ENCODE peak calls at places on chromosomes 16 and 17, in nine cellular contexts. M, G, R, O, Y, W, T, X and S are unnamed samples.

GRCh38 chr16:49482690-49483089 is 109.1 kb downstream of the C16orf78 start:
- DNase-seq in M (no peak), G (no peak), R (peak; percentile 25), O (no peak), Y (no peak), W (no peak), T (no peak), X (no peak), S (no peak)

GRCh38 chr17:58525239-58525638 is 10.8 kb upstream of the MTMR4 start:
- DNase-seq in M (no peak), G (no peak), R (peak; percentile 63), O (no peak), Y (no peak), W (peak; percentile 36), T (no peak), X (no peak), S (no peak)

GRCh38 chr16:80051040-80051439 is 450.5 kb upstream of the MAF start:
- DNase-seq in M (no peak), G (no peak), R (no peak), O (no peak), Y (no peak), W (no peak), T (no peak), X (no peak), S (no peak)

GRCh38 chr17:81342062-81342699 is 47.1 kb upstream of the SLC38A10 start:
- DNase-seq in M (no peak), G (no peak), R (no peak), O (peak; percentile 43), Y (no peak), W (no peak), T (no peak), X (no peak), S (no peak)

GRCh38 chr17:50675627-50676026 is 32.1 kb downstream of the ANKRD40 start:
- DNase-seq in M (no peak), G (no peak), R (peak; percentile 17), O (no peak), Y (no peak), W (peak; percentile 91), T (no peak), X (no peak), S (no peak)

GRCh38 chr17:28145348-28145747 is 102.9 kb downstream of the NLK start:
- DNase-seq in M (no peak), G (no peak), R (no peak), O (peak; percentile 11), Y (no peak), W (no peak), T (no peak), X (no peak), S (no peak)

GRCh38 chr16:59574296-59574695 is 840.2 kb upstream of the GOT2 start:
- DNase-seq in M (no peak), G (no peak), R (no peak), O (peak; percentile 25), Y (no peak), W (no peak), T (no peak), X (no peak), S (no peak)

GRCh38 chr16:76583995-76584394 is 306.8 kb downstream of the CNTNAP4 start:
- DNase-seq in M (no peak), G (no peak), R (no peak), O (no peak), Y (no peak), W (no peak), T (peak; percentile 40), X (no peak), S (no peak)

GRCh38 chr17:41178341-41178740 is 320 bp upstream of the KRTAP4-2 start:
- DNase-seq in M (no peak), G (no peak), R (no peak), O (peak; percentile 43), Y (no peak), W (no peak), T (no peak), X (no peak), S (no peak)

GRCh38 chr17:60229189-60229802 is 79.5 kb downstream of the CA4 start:
- DNase-seq in M (no peak), G (no peak), R (no peak), O (peak; percentile 65), Y (no peak), W (no peak), T (no peak), X (no peak), S (no peak)

GRCh38 chr17:66165537-66166123 is 26.3 kb downstream of the CEP112 start:
- DNase-seq in M (peak; percentile 16), G (peak; percentile 59), R (no peak), O (peak; percentile 83), Y (no peak), W (peak; percentile 28), T (peak; percentile 62), X (no peak), S (no peak)

GRCh38 chr17:876272-876671 is 94.1 kb downstream of the MRM3 start:
- DNase-seq in M (no peak), G (no peak), R (no peak), O (no peak), Y (no peak), W (no peak), T (peak; percentile 16), X (no peak), S (no peak)

GRCh38 chr16:51638338-51639135 is 487.5 kb upstream of the SALL1 start:
- DNase-seq in M (no peak), G (no peak), R (no peak), O (no peak), Y (no peak), W (no peak), T (no peak), X (no peak), S (no peak)

GRCh38 chr16:11901091-11901490 is 14.7 kb downstream of the GSPT1 start:
- DNase-seq in M (no peak), G (no peak), R (no peak), O (no peak), Y (no peak), W (no peak), T (no peak), X (no peak), S (no peak)

GRCh38 chr17:39462644-39463375 is 1.5 kb downstream of the CDK12 start:
- DNase-seq in M (peak; percentile 4), G (peak; percentile 25), R (no peak), O (no peak), Y (no peak), W (peak; percentile 15), T (peak; percentile 14), X (no peak), S (no peak)

GRCh38 chr17:19248923-19249574 is 11.9 kb downstream of the EPN2 start:
- DNase-seq in M (no peak), G (peak; percentile 18), R (peak; percentile 51), O (peak; percentile 82), Y (no peak), W (peak; percentile 40), T (no peak), X (no peak), S (no peak)

GRCh38 chr17:77464988-77465357 is 324.2 kb downstream of the SEC14L1 start:
- DNase-seq in M (no peak), G (no peak), R (no peak), O (no peak), Y (no peak), W (no peak), T (no peak), X (no peak), S (no peak)

GRCh38 chr17:36149296-36149820 is 27.1 kb downstream of the TBC1D3B start:
- DNase-seq in M (no peak), G (peak; percentile 28), R (peak; percentile 57), O (no peak), Y (no peak), W (peak; percentile 39), T (no peak), X (no peak), S (no peak)

DNA sequence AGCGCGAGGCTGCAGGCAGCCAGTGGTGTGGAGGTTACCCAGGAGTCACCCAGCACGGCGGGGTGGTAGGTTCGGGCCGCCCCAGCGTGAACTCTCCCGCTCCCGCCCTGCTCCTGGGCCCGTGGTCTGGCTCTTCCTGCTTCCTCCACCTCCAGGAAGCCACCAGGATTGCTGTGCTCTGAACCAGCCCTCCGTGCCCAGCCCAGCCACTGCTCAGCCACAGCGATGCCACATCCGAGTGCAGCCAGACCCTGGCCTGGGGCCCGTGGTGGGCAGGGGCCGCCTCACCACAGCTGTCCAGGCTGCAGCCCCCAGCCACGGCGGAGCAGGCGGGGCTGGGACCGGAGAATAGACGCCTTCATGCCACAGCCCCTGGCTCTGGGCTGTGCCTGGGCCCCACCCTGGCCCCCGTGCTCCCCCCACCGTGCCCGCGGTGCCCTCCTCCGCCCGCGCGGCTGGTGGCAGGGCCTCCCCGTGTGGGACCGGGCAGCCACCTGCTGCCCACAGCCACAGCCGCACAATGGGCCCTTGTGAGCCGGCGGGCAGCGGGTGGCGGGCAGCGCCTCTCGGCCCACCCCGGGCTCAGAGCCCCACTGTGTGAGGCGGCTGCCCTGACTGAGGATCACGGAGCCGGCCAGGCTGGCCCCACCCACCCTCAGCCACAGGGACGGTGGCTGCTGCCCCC is 26.1 kb upstream of the SSTR5 start:
- DNase-seq in M (no peak), G (no peak), R (no peak), O (no peak), Y (no peak), W (no peak), T (no peak), X (no peak), S (no peak)
- TF ChIP-seq CTCF in M (no peak), G (no peak), R (no peak), O (no peak), Y (no peak), W (no peak), T (no peak), X (no peak), S (no peak)

GRCh38 chr16:87854907-87855683 is 14.2 kb downstream of the SLC7A5 start:
- DNase-seq in M (no peak), G (no peak), R (peak; percentile 30), O (no peak), Y (no peak), W (no peak), T (no peak), X (no peak), S (no peak)
- TF ChIP-seq CTCF in M (no peak), G (no peak), R (no peak), O (no peak), Y (no peak), W (no peak), T (no peak), X (no peak), S (no peak)

DNA sequence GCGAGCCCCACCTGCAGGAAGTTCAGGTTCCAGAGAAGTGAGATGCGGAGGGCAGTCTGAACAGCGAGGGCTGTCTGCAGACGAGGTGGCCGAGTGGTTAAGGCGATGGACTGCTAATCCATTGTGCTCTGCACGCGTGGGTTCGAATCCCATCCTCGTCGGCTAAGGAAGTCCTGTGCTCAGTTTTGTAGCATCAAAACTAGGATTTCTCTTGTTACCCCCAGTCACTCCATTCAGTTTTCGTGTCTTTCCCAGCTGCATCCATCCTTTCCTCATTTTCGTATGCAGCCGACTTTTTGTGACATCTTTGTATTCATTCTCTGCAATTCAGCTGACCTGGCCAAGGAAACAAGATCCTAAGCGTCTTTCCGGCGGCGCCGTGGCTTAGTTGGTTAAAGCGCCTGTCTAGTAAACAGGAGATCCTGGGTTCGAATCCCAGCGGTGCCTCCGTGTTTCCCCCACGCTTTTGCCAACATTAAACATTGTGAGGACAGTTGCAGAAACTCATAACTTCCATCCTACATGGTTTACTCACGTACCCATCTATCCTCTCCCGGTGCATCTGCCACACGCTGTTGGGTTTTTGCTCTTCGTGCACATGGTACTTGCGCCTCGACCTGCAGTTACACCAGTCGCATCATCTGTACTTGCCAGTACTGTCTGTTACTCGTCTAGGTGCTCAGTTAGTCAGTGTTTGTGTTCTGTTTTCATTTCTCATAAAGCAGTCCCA is 3.0 kb downstream of the BORCS6 start:
- DNase-seq in M (peak; percentile 99), G (peak; percentile 62), R (peak; percentile 94), O (peak; percentile 95), Y (peak; percentile 91), W (peak; percentile 97), T (peak; percentile 97), X (peak; percentile 97), S (peak; percentile 97)
- TF ChIP-seq CTCF in M (peak; percentile 53), G (peak; percentile 57), R (no peak), O (peak; percentile 34), Y (no peak), W (peak; percentile 62), T (peak; percentile 26), X (peak; percentile 46), S (peak; percentile 52)

GRCh38 chr17:67891481-67892119 is 66.3 kb downstream of the BPTF start:
- DNase-seq in M (no peak), G (no peak), R (no peak), O (peak; percentile 73), Y (no peak), W (peak; percentile 24), T (no peak), X (no peak), S (no peak)
- TF ChIP-seq CTCF in M (peak; percentile 41), G (no peak), R (no peak), O (peak; percentile 70), Y (peak; percentile 35), W (peak; percentile 28), T (no peak), X (peak; percentile 20), S (peak; percentile 32)